ENCODE peak calls at places on chromosomes 3 and 15, in four cellular contexts. L is astrocyte, U is stomach, P is IMR-90. E is an unnamed sample.

GRCh38 chr3:10333359-10333670 is 12.4 kb upstream of the SEC13 start:
- DNase-seq in L (no peak), U (no peak), P (no peak), E (no peak)

GRCh38 chr3:187131981-187132380 is 7.3 kb downstream of the RPL39L start:
- DNase-seq in L (no peak), U (no peak), P (peak; percentile 6), E (no peak)

GRCh38 chr15:82847703-82848102 is 38.3 kb downstream of the WHAMM start:
- DNase-seq in L (no peak), U (no peak), P (peak; percentile 24), E (no peak)

GRCh38 chr15:50068016-50068415 is 51.0 kb downstream of the ATP8B4 start:
- DNase-seq in L (no peak), U (no peak), P (no peak), E (no peak)

GRCh38 chr3:188487652-188488051 is 333.7 kb downstream of the LPP start:
- DNase-seq in L (no peak), U (no peak), P (no peak), E (no peak)

GRCh38 chr15:80242132-80242769 is 9.8 kb downstream of the CTXND1 start:
- DNase-seq in L (no peak), U (no peak), P (peak; percentile 24), E (peak; percentile 24)

GRCh38 chr3:142888099-142888483 is 792 bp downstream of the PCOLCE2 start:
- DNase-seq in L (peak; percentile 25), U (no peak), P (no peak), E (no peak)

GRCh38 chr15:71231678-71232224 is 116.5 kb downstream of the THSD4 start:
- DNase-seq in L (no peak), U (no peak), P (no peak), E (no peak)

GRCh38 chr15:69380100-69380725 is 33.9 kb upstream of the KIF23 start:
- DNase-seq in L (no peak), U (no peak), P (peak; percentile 21), E (no peak)

GRCh38 chr15:31523655-31524049 is 197.0 kb downstream of the KLF13 start:
- DNase-seq in L (no peak), U (no peak), P (no peak), E (no peak)

GRCh38 chr15:49864251-49864650 is 243.4 kb downstream of the DTWD1 start:
- DNase-seq in L (no peak), U (no peak), P (no peak), E (no peak)

GRCh38 chr3:5053021-5053831 is 68.9 kb upstream of the ARL8B start:
- DNase-seq in L (peak; percentile 95), U (no peak), P (peak; percentile 49), E (no peak)

GRCh38 chr3:38478901-38479300 is 17.2 kb upstream of the EXOG start:
- DNase-seq in L (no peak), U (no peak), P (no peak), E (no peak)

GRCh38 chr3:190534386-190534785 is 20.5 kb downstream of the IL1RAP start:
- DNase-seq in L (peak; percentile 6), U (no peak), P (no peak), E (no peak)

GRCh38 chr3:23671901-23672589 is 133.7 kb upstream of the UBE2E1 start:
- DNase-seq in L (no peak), U (peak; percentile 36), P (no peak), E (no peak)

GRCh38 chr3:13676618-13677017 is 127.7 kb downstream of the FBLN2 start:
- DNase-seq in L (no peak), U (no peak), P (no peak), E (no peak)

GRCh38 chr3:172089250-172089649 is 49.9 kb downstream of the FNDC3B start:
- DNase-seq in L (no peak), U (no peak), P (no peak), E (no peak)

GRCh38 chr3:134864644-134865043 is 69.6 kb downstream of the EPHB1 start:
- DNase-seq in L (no peak), U (no peak), P (no peak), E (no peak)

GRCh38 chr3:78285032-78285728 is 1245.3 kb downstream of the ROBO2 start:
- DNase-seq in L (no peak), U (no peak), P (no peak), E (no peak)

GRCh38 chr3:146968204-146968651 is 363.1 kb upstream of the PLSCR5 start:
- DNase-seq in L (peak; percentile 96), U (no peak), P (peak; percentile 80), E (no peak)

GRCh38 chr3:160130950-160131349 is 94.3 kb upstream of the C3orf80 start:
- DNase-seq in L (peak; percentile 80), U (no peak), P (peak; percentile 76), E (no peak)

GRCh38 chr3:90080988-90081387 is 973.6 kb downstream of the EPHA3 start:
- DNase-seq in L (no peak), U (no peak), P (no peak), E (no peak)

GRCh38 chr3:122793568-122794416 is at the start of gene HSPBAP1:
- DNase-seq in L (peak; percentile 90), U (peak; percentile 93), P (peak; percentile 91), E (peak; percentile 95)

GRCh38 chr3:112634786-112635541 is 6.0 kb downstream of the CCDC80 start:
- DNase-seq in L (no peak), U (no peak), P (peak; percentile 33), E (no peak)

GRCh38 chr3:191003742-191004141 is 141.2 kb upstream of the GMNC start:
- DNase-seq in L (no peak), U (no peak), P (no peak), E (no peak)

GRCh38 chr15:34651962-34652725 is 68.7 kb upstream of the GOLGA8B start:
- DNase-seq in L (no peak), U (no peak), P (no peak), E (no peak)

GRCh38 chr15:81575436-81576123 is 201.6 kb upstream of the TMC3 start:
- DNase-seq in L (no peak), U (no peak), P (peak; percentile 1), E (no peak)

GRCh38 chr3:110227987-110228386 is 843.6 kb upstream of the NECTIN3 start:
- DNase-seq in L (no peak), U (no peak), P (no peak), E (no peak)

GRCh38 chr15:25987638-25988037 is 124.5 kb upstream of the ATP10A start:
- DNase-seq in L (no peak), U (no peak), P (no peak), E (no peak)

GRCh38 chr15:25990245-25990644 is 127.1 kb upstream of the ATP10A start:
- DNase-seq in L (no peak), U (no peak), P (no peak), E (no peak)

GRCh38 chr15:25985179-25985578 is 122.1 kb upstream of the ATP10A start:
- DNase-seq in L (no peak), U (no peak), P (no peak), E (no peak)

DNA sequence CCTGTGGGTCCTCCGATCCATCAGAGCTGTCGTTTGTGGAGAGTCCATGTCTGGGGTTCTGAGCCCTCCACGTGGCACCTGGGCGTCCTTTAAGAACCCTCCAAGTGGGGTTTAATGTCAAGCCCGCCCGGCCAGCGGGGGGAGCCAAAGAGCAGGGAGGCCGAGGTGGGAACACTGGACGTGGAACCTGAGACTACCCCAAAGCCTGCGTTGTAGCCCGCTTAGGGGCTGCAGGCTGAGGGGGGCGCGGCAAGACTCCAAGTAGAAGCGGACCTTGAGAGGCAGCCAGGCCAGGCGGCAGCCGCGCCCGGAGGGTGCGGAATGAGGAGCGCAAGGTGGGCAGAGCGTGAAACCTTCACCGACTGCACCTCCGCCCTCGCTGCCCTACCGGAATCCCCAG is 126.2 kb upstream of the ATP10A start:
- DNase-seq in L (no peak), U (no peak), P (no peak), E (no peak)
- TF ChIP-seq CTCF in L (no peak), U (no peak), P (no peak), E (no peak)

DNA sequence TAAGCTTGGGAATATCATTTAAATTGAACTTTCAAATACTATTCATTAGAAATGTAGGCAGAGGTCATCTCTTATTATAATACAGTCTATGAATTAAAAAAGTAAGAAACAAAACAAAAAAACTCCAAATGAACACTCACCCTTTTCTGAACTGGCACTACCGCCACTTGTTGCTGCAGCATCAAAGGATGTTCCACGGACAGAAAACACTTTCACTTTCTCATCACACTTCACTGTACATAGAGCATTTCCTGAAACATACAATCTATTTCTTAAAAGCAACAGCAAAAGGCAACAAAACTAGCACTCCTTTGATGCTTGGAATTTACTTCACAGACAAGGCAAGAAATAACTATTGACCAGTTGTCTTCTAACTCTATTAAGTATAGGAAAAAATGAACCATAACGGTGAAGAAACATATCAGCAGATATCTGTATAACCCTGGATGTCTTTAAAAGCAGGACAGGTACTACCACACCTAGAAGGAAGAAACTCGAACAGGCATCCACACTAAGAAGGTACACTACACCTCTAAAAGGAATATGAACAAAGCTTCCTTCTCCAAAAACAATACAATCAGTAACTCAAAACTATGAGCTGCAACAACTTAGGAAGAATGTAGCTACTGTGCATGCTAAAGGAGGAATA is 24.9 kb downstream of the ETFA start:
- DNase-seq in L (no peak), U (no peak), P (peak; percentile 7), E (no peak)
- H3K4me3 ChIP-seq in L (no peak overlapping the region), U (no peak overlapping the region), P (no peak overlapping the region), E (no peak overlapping the region)

DNA sequence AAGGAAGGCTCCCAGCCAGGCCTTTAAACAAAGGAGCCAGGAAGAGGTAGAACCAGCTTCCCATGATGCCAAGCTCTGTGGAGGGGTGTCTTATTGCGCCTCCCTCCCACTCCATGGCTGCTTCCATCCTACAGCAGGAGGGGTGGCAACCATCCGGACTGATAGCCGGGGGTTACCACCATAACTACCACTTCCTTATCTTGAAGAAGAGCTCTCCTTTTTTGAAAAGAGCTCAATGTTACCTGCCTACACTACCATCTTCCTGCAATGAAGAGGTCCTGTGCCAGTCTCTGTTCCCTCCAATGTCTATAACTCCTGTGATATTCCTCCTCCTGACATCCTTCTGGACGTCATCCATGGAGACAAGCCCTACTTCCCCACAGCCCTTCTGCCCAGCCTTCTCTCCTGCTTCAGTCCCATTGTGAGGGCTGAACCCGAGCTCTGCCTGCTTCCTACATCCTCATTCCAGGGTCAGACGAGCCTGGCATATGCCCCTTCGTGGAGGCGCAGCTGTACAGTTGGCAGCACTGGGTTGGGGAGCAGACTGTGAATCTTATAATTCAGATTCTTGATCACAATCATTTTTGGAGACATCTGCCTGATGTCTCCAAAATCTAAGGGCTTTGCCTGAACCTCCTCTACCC is 8.5 kb downstream of the CCDC9B start:
- DNase-seq in L (no peak), U (no peak), P (no peak), E (no peak)
- H3K27ac ChIP-seq in L (no peak overlapping the region), U (peak overlapping the region; percentile 92), P (no peak overlapping the region), E (no peak overlapping the region)

DNA sequence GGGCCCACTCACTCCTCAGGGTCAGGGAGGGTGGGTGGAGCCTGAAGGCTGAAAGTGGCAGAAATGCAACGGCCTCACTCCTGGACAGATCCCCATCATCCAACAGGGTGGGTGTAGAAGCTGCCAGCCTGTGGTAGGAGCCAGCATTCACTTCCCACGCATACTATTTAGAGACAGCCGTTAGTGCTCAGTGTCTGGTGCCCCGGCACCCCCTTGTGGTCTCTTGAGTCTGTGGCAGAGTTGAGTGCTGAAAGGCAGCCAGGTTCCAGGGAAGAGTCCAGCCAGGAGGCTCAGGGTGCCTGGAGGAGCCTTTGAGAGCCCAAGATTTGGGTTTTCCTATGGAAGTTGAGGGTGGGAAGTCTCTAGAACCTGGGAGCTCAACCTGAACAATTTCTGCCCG is 2.1 kb upstream of the GNAT1 start:
- DNase-seq in L (peak; percentile 60), U (peak; percentile 85), P (peak; percentile 79), E (peak; percentile 85)
- TF ChIP-seq CTCF in L (peak; percentile 83), U (peak; percentile 89), P (peak; percentile 95), E (peak; percentile 76)